ENCODE peak calls at places on chromosome 7, in nine cellular contexts. X is GM12865, S is endodermal cell, I is mammary epithelial cell, Y is AG09319, K is spleen, F is GM10248, P is colonic mucosa, J is AG09309. G is an unnamed sample.

GRCh38 chr7:23022258-23022745 is 8.4 kb upstream of the HYCC1 start:
- DNase-seq in K (no peak), Y (peak), J (peak), F (no peak), S (no peak), I (peak), X (no peak), P (no peak), G (no peak)

GRCh38 chr7:154867068-154867467 is 135.9 kb downstream of the PAXIP1 start:
- DNase-seq in K (peak), P (no peak), X (peak), F (no peak), Y (no peak), I (no peak), J (no peak), S (no peak), G (no peak)

GRCh38 chr7:127903913-127904705 is 127.1 kb downstream of the LRRC4 start:
- DNase-seq in X (no peak), I (no peak), P (no peak), F (no peak), Y (no peak), K (no peak), S (no peak), J (no peak), G (no peak)

GRCh38 chr7:77331938-77332695 is 84.0 kb downstream of the GSAP start:
- DNase-seq in S (peak), J (peak), Y (peak), F (peak), K (peak), I (peak), P (peak), X (peak), G (peak)

GRCh38 chr7:39531818-39532217 is 34.4 kb upstream of the YAE1 start:
- DNase-seq in P (no peak), I (no peak), K (no peak), J (no peak), Y (no peak), X (no peak), F (no peak), S (no peak), G (no peak)

GRCh38 chr7:16356241-16356958 is 64.9 kb downstream of the CRPPA start:
- DNase-seq in K (no peak), X (no peak), J (no peak), I (no peak), F (no peak), Y (no peak), S (no peak), P (no peak), G (no peak)

GRCh38 chr7:33773053-33773452 is 132.3 kb upstream of the BMPER start:
- DNase-seq in K (no peak), S (no peak), I (peak), F (no peak), X (no peak), Y (no peak), J (no peak), P (no peak), G (no peak)

GRCh38 chr7:157266272-157266671 is 70.5 kb upstream of the DNAJB6 start:
- DNase-seq in F (no peak), J (no peak), I (no peak), P (no peak), X (no peak), K (no peak), Y (no peak), S (no peak), G (no peak)

GRCh38 chr7:30845426-30846135 is 66.1 kb upstream of the AQP1 start:
- DNase-seq in J (no peak), F (no peak), P (no peak), Y (no peak), I (peak), S (no peak), X (no peak), K (peak), G (no peak)

GRCh38 chr7:47435889-47436312 is 146.0 kb downstream of the TNS3 start:
- DNase-seq in P (peak), K (no peak), F (no peak), I (peak), Y (peak), X (peak), J (peak), S (peak), G (no peak)

GRCh38 chr7:116417593-116418345 is 81.8 kb upstream of the CAV2 start:
- DNase-seq in J (no peak), F (no peak), P (no peak), S (no peak), X (no peak), Y (no peak), I (peak), K (no peak), G (no peak)

GRCh38 chr7:157493776-157494175 is 157.0 kb downstream of the DNAJB6 start:
- DNase-seq in K (no peak), J (no peak), F (no peak), X (no peak), I (no peak), P (no peak), Y (no peak), S (no peak), G (no peak)

GRCh38 chr7:149853157-149853556 is 15.0 kb downstream of the ZNF862 start:
- DNase-seq in X (no peak), J (no peak), S (peak), F (no peak), Y (no peak), K (no peak), P (no peak), I (no peak), G (no peak)

GRCh38 chr7:79340212-79340611 is 113.3 kb downstream of the MAGI2 start:
- DNase-seq in X (no peak), I (no peak), P (no peak), K (no peak), J (no peak), S (no peak), Y (no peak), F (no peak), G (no peak)

GRCh38 chr7:101998904-101999236 is 181.4 kb downstream of the CUX1 start:
- DNase-seq in K (no peak), P (no peak), J (no peak), S (peak), I (no peak), F (no peak), Y (no peak), X (no peak), G (no peak)

DNA sequence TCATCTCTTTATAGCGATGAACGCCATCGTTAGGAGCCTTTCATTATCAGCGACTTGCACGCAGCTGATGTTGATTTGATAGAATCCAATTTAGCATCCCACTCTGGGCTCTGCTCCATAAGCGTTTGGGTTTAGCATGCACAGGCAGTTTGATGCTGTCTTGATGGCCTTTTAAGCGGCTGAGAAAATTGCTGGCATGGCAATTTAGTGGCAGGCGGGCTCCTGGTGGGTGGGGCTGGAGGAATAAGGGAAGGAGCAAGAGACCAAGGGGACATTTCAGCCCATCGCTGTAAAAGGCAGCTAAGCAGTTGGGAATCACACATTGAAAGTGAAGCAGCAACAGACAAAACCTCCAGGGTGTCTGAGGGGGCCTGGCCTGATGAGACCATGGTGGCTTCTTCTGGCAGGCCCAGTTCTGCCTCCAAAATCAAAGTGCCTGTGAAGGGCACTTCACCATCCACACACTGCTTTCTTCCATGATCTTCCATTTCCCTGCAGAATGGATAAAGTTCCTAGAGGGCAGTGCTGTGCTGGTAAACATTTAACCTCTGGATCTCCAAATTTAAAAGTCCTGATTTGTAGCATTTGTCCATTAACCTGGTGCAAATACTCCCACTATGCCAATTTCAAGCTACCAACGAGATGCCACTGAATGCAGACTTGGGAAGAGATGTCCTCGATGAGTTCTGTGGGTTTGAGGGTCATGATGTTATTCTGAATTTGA is 107.9 kb upstream of the PLXNA4 start:
- DNase-seq in J (no peak), K (no peak), Y (no peak), P (no peak), I (no peak), S (no peak), X (no peak), F (no peak), G (no peak)
- TF ChIP-seq CTCF in J (no peak), K (no peak), Y (no peak), P (no peak), I (no peak), S (peak), X (no peak), F (no peak), G (no peak)

DNA sequence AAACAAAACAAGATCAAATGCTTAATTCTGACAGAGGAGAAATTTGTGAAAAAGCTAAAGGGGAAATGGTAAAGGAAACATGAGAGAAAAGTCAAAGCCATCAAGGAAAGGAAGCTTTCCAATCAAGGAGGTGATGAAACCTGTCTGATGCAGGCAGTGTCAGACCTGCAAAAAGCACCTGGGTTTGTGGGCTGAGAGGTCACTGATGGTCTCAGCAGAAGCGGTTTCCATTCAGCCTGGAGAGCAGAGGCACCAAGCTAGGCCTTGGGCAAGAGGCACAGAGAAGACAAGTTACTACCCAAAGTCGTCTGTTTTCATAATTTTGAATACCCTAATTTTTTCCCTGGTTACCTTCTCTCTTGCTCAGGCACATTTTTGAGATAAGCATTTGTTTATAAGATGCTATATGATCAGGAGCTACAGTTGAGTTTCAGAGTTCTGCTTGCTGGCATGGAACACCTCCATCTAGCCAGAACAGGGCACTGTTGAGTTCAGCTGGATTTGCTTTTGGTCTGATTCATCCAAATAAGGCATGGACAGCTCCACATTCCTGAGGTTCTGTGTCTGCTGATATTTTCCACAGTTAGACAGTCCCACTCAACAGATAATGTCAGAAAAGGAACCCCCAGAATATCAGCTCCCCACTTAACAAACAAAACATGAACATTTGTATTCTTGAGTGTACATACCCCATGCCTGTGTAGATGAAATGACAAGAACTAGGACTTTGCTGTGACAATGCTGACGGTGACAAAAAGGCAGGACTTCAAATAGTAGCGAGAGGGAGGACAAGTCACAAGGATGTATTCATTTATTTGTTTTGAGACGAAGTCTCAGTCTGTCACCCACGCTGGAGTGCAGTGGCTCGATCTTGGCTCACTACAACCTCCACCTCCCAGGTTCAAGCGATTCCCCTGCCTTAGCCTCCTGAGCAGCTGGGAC is 4.9 kb upstream of the PPIA start:
- DNase-seq in K (no peak), S (no peak), F (peak), X (no peak), P (no peak), J (no peak), Y (peak), I (no peak), G (no peak)
- TF ChIP-seq CTCF in K (no peak), S (no peak), F (no peak), X (no peak), P (no peak), J (peak), Y (peak), I (peak), G (no peak)

GRCh38 chr7:84809877-84810276 is 377.0 kb downstream of the SEMA3D start:
- DNase-seq in F (no peak), J (no peak), S (no peak), I (no peak), K (no peak), P (no peak), Y (no peak), X (no peak), G (no peak)
- TF ChIP-seq CTCF in F (no peak), J (no peak), S (no peak), I (no peak), K (no peak), P (no peak), Y (no peak), X (no peak), G (no peak)

GRCh38 chr7:130695840-130696239 is 9.5 kb upstream of the TSGA13 start:
- DNase-seq in S (no peak), I (peak), X (peak), J (peak), P (no peak), F (peak), Y (peak), K (no peak), G (peak)
- TF ChIP-seq CTCF in S (peak), I (peak), X (peak), J (peak), P (no peak), F (peak), Y (peak), K (peak), G (peak)

G was measured in GM13976.